ENCODE peak calls at places on chromosomes 11 and 22, in five cellular contexts. W is right lobe of liver, R is GM13976, P is endodermal cell, E is A549. V is an unnamed sample.

GRCh38 chr22:40257979-40258378 is 80.3 kb downstream of the TNRC6B start:
- DNase-seq in E (no peak), P (no peak), W (no peak), R (no peak), V (no peak)

GRCh38 chr11:94018721-94019120 is 2.4 kb upstream of the HEPHL1 start:
- DNase-seq in P (no peak), W (no peak), E (no peak), R (no peak), V (no peak)

GRCh38 chr11:64759722-64760719 is at the start of gene PYGM:
- DNase-seq in R (no peak), P (peak), W (peak), E (no peak), V (peak)

GRCh38 chr11:15697437-15698236 is 582.9 kb downstream of the INSC start:
- DNase-seq in W (no peak), E (no peak), R (no peak), P (no peak), V (no peak)

GRCh38 chr22:42335839-42336378 is 65.5 kb upstream of the TCF20 start:
- DNase-seq in R (no peak), W (peak), E (no peak), P (no peak), V (no peak)

GRCh38 chr22:26681395-26681821 is 24.0 kb downstream of the MIAT start:
- DNase-seq in R (no peak), W (no peak), P (peak), E (no peak), V (peak)

GRCh38 chr11:6988506-6988905 is 31.6 kb downstream of the ZNF214 start:
- DNase-seq in R (no peak), W (no peak), P (no peak), E (no peak), V (no peak)

GRCh38 chr11:57288771-57289579 is 35.8 kb downstream of the TNKS1BP1 start:
- DNase-seq in R (no peak), W (peak), P (no peak), E (no peak), V (no peak)

GRCh38 chr11:115618428-115618827 is 114.2 kb upstream of the CADM1 start:
- DNase-seq in R (no peak), P (no peak), W (no peak), E (no peak), V (no peak)

GRCh38 chr22:50064453-50064852 is 6.4 kb upstream of the TTLL8 start:
- DNase-seq in W (no peak), R (no peak), P (no peak), E (no peak), V (no peak)

GRCh38 chr11:57646756-57647303 is 2.9 kb downstream of the YPEL4 start:
- DNase-seq in P (peak), R (no peak), W (no peak), E (no peak), V (no peak)

GRCh38 chr11:2130881-2131352 is 8.3 kb downstream of the IGF2 start:
- DNase-seq in W (peak), R (no peak), E (no peak), P (no peak), V (peak)

GRCh38 chr22:19225560-19225959 is 47.0 kb upstream of the SLC25A1 start:
- DNase-seq in W (no peak), R (no peak), P (no peak), E (no peak), V (no peak)

GRCh38 chr22:23750744-23751440 is at the start of gene ZNF70:
- DNase-seq in R (peak), W (peak), P (peak), E (peak), V (peak)

GRCh38 chr22:37166675-37167066 is 17.0 kb upstream of the IL2RB start:
- DNase-seq in W (peak), P (peak), E (peak), R (peak), V (peak)

GRCh38 chr11:126514061-126514713 is 158.7 kb downstream of the ST3GAL4 start:
- DNase-seq in E (no peak), W (no peak), P (no peak), R (no peak), V (peak)

GRCh38 chr11:72930011-72930410 is 115.8 kb downstream of the ATG16L2 start:
- DNase-seq in R (no peak), W (no peak), P (peak), E (no peak), V (no peak)

DNA sequence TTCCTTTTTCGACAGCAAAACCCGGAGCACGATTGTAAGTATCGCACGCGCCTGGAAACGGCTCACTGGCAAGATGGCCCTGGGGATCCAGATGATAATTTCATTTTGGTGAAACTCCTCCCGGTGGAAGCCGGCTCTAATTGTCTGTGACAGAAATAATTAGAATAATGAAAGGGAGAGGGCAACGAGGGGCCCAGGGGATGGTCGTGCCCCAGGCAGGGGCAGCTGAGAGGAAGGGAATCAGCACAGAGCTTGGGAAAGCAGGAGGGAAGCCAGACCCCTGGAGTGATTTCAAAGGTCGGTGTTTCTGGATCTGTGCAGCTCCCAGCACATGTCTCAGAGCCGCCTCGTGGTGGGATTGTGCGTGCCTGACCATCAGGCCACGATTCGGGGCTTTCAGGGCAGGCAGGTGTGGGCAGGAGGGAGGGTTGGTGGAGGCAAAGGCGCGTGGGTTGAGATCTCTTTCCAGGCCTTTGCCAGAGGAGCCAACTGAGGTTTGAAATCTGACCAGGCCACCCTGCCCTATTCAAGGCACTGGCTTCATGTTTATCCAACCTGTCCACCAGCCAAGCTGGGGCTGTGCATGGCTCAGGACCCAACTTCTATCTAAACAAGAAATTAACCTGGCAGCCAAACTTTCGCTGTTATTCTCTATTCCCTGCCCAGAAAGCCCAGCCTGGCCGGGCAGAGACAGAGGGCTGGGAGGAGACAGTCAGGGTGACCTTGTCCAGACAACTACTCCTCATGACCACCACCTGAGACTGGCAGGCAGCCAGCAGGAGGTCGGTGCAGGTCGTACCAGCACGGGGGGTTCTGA is 27.8 kb downstream of the ANO1 start:
- DNase-seq in W (peak), P (no peak), R (no peak), E (no peak), V (no peak)
- TF ChIP-seq CTCF in W (no peak), P (no peak), R (no peak), E (no peak), V (no peak)

GRCh38 chr11:48049036-48049435 is 68.7 kb downstream of the PTPRJ start:
- DNase-seq in P (no peak), E (no peak), W (no peak), R (no peak), V (no peak)
- TF ChIP-seq CTCF in P (no peak), E (no peak), W (no peak), R (no peak), V (no peak)

GRCh38 chr11:130449996-130450419 is 1.6 kb downstream of the ADAMTS15 start:
- DNase-seq in R (no peak), E (no peak), P (peak), W (no peak), V (no peak)
- TF ChIP-seq CTCF in R (no peak), E (no peak), P (peak), W (peak), V (peak)

GRCh38 chr22:27723150-27723549 is 78.4 kb downstream of the MN1 start:
- DNase-seq in R (no peak), W (no peak), E (no peak), P (no peak), V (no peak)
- TF ChIP-seq CTCF in R (no peak), W (no peak), E (peak), P (peak), V (peak)

GRCh38 chr11:122869622-122870021 is 12.9 kb upstream of the JHY start:
- DNase-seq in R (no peak), E (no peak), P (no peak), W (no peak), V (no peak)
- TF ChIP-seq CTCF in R (no peak), E (no peak), P (no peak), W (no peak), V (no peak)